ENCODE peak calls at places on chromosomes 11 and 22, in seven cellular contexts. P, Q, S, X, N, M and R are unnamed samples.

GRCh38 chr11:114251797-114252327 is 44.3 kb upstream of the NNMT start:
- DNase-seq in P (peak), X (no peak), N (no peak), S (no peak), Q (no peak), M (no peak), R (peak)

GRCh38 chr11:66579017-66579606 is 10.7 kb upstream of the CTSF start:
- DNase-seq in P (peak), Q (peak), M (peak), N (peak), X (peak), S (peak), R (peak)

GRCh38 chr11:23570828-23571227 is 710.6 kb upstream of the CCDC179 start:
- DNase-seq in P (no peak), N (no peak), X (no peak), Q (peak), S (no peak), M (no peak), R (no peak)

GRCh38 chr22:38497869-38498268 is 8.2 kb downstream of the DDX17 start:
- DNase-seq in N (no peak), P (no peak), S (no peak), Q (no peak), M (no peak), X (no peak), R (no peak)

GRCh38 chr11:8328848-8329330 is 65.2 kb upstream of the LMO1 start:
- DNase-seq in M (peak), P (peak), X (peak), Q (peak), N (peak), S (peak), R (peak)

GRCh38 chr11:118115048-118115447 is 28.3 kb upstream of the SMIM35 start:
- DNase-seq in N (no peak), P (no peak), S (peak), X (no peak), M (no peak), Q (no peak), R (no peak)

GRCh38 chr11:40292636-40293585 is 1166.5 kb downstream of the LRRC4C start:
- DNase-seq in N (no peak), Q (no peak), M (no peak), X (no peak), P (no peak), S (no peak), R (no peak)

GRCh38 chr11:17721242-17721999 is 2.0 kb downstream of the MYOD1 start:
- DNase-seq in P (no peak), N (no peak), S (no peak), X (no peak), Q (no peak), M (no peak), R (no peak)

GRCh38 chr22:42350373-42350772 is 79.9 kb upstream of the TCF20 start:
- DNase-seq in Q (no peak), X (no peak), P (no peak), M (no peak), S (no peak), N (no peak), R (no peak)

GRCh38 chr11:76648929-76649328 is 21.6 kb downstream of the LRRC32 start:
- DNase-seq in P (no peak), N (no peak), X (no peak), Q (no peak), S (no peak), M (no peak), R (no peak)